ENCODE peak calls at places on chromosomes 12 and 14, in five cellular contexts. M, Z, T, D and S are unnamed samples.

GRCh38 chr12:120121766-120122293 is 5.3 kb upstream of the RAB35 start:
- DNase-seq in M (no peak), T (no peak), D (peak; percentile 28), Z (no peak), S (no peak)

GRCh38 chr14:104101086-104101621 is 15.7 kb downstream of the ASPG start:
- DNase-seq in Z (no peak), T (no peak), D (no peak), M (no peak), S (no peak)

GRCh38 chr14:105477659-105478623 is 3.3 kb downstream of the CRIP2 start:
- DNase-seq in D (peak; percentile 58), T (no peak), Z (no peak), M (no peak), S (no peak)

GRCh38 chr14:103801459-103801858 is 45.9 kb downstream of the PPP1R13B start:
- DNase-seq in D (no peak), M (no peak), Z (peak; percentile 86), T (peak; percentile 6), S (no peak)

GRCh38 chr12:6461401-6462233 is 8.9 kb downstream of the VAMP1 start:
- DNase-seq in M (no peak), Z (no peak), D (peak; percentile 83), T (no peak), S (no peak)

GRCh38 chr12:1651946-1652345 is 22.9 kb downstream of the WNT5B start:
- DNase-seq in M (no peak), Z (no peak), T (no peak), D (no peak), S (no peak)

GRCh38 chr14:21056520-21057163 is 980 bp upstream of the RNASE8 start:
- DNase-seq in M (no peak), Z (no peak), T (no peak), D (no peak), S (no peak)

GRCh38 chr14:73726025-73726961 is 12.1 kb upstream of the PNMA1 start:
- DNase-seq in T (no peak), Z (no peak), D (no peak), M (no peak), S (no peak)

GRCh38 chr14:95311752-95312151 is 8.0 kb downstream of the CLMN start:
- DNase-seq in D (no peak), M (no peak), T (no peak), Z (no peak), S (no peak)

GRCh38 chr12:3252416-3252815 is 175.2 kb downstream of the TSPAN9 start:
- DNase-seq in T (peak; percentile 82), M (no peak), D (no peak), Z (peak; percentile 10), S (no peak)

GRCh38 chr12:6392499-6392898 is 8.5 kb downstream of the LTBR start:
- DNase-seq in Z (no peak), T (no peak), M (no peak), D (no peak), S (no peak)

GRCh38 chr14:92544051-92544730 is 30.6 kb downstream of the RIN3 start:
- DNase-seq in T (no peak), M (no peak), D (no peak), Z (no peak), S (peak; percentile 27)

GRCh38 chr12:46664771-46665287 is 161.0 kb downstream of the SLC38A4 start:
- DNase-seq in Z (peak; percentile 89), T (peak; percentile 71), D (no peak), M (no peak), S (no peak)

GRCh38 chr14:88195676-88196075 is 127.4 kb downstream of the KCNK10 start:
- DNase-seq in M (peak; percentile 8), Z (no peak), D (no peak), T (no peak), S (no peak)

DNA sequence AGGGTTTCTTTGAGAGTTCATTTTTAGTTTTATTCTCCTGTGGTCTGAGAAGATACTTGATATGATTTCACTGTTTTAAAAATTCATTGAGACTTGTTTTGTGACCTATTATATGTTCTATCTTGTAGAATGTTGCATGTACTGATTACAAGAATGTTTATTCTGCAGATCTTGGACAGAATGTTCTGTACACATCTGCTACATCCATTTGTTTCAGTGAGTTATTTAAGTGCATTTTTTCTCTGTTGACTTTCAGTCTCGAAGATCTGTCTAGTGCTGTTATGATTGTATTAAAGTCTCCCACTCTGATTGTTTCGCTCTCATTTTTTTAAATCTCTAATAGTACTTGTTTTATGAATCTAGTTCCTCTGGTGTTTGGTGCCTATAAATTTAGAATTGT is 1319.8 kb downstream of the TMEM121 start:
- DNase-seq in M (no peak), Z (no peak), D (no peak), T (no peak), S (no peak)
- H3K4me3 ChIP-seq in M (no peak overlapping the region), Z (no peak overlapping the region), D (no peak overlapping the region), T (no peak overlapping the region), S (peak overlapping the region; percentile 28)

DNA sequence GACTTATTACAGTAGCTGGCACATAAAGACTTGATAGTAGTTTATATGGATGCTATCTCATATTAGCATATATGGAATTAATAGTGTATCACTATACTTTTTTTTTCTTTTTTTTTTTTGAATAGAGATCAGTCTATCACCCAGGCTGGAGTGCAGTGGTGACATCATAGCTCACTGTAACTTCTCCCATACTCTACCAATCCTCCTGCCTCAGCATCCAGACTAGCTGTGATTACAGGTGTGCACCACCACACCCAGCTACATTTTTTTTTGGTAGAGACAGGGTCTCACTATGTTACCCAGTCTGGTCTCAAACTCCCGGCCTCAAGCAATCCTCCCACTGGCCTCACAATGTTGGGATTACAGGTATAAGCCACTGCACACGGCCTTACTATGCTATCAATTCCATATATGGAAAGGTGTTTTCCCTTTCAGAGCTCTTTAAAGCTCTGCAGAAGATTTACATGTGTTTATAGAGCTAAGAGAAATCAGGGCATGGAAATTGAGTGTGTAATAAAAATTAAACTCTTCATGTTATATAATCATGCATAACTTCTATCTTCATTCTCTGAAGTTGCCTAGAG is 1.8 kb upstream of the TBK1 start:
- DNase-seq in M (no peak), Z (no peak), T (no peak), D (no peak), S (no peak)
- H3K4me3 ChIP-seq in M (no peak overlapping the region), Z (no peak overlapping the region), T (no peak overlapping the region), D (peak overlapping the region; percentile 13), S (no peak overlapping the region)

GRCh38 chr12:40689576-40689975 is 2.7 kb upstream of the CNTN1 start:
- DNase-seq in T (no peak), M (no peak), Z (no peak), D (no peak), S (no peak)

GRCh38 chr12:40692617-40693502 is 621 bp downstream of the CNTN1 start:
- DNase-seq in D (no peak), T (no peak), M (no peak), Z (no peak), S (no peak)

GRCh38 chr12:40693503-40693863 is 1.2 kb downstream of the CNTN1 start:
- DNase-seq in Z (no peak), D (no peak), T (no peak), M (peak; percentile 22), S (no peak)

GRCh38 chr12:40688085-40688725 is 4.0 kb upstream of the CNTN1 start:
- DNase-seq in Z (no peak), D (no peak), T (no peak), M (no peak), S (no peak)

GRCh38 chr12:40691913-40692616 is at the start of gene CNTN1:
- DNase-seq in T (peak; percentile 50), Z (peak; percentile 6), M (peak; percentile 84), D (no peak), S (no peak)
- H3K4me3 ChIP-seq in T (peak within 1 kb of the TSS; percentile 57), Z (peak within 1 kb of the TSS; percentile 39), M (peak within 1 kb of the TSS; percentile 58), D (no peak within 1 kb of the TSS), S (no peak within 1 kb of the TSS)

GRCh38 chr12:116881325-116881866 is at the start of gene HRK:
- DNase-seq in D (no peak), M (no peak), Z (no peak), T (no peak), S (no peak)
- H3K4me3 ChIP-seq in D (no peak within 1 kb of the TSS), M (peak within 1 kb of the TSS; percentile 55), Z (peak within 1 kb of the TSS; percentile 23), T (peak within 1 kb of the TSS; percentile 19), S (peak within 1 kb of the TSS; percentile 37)

GRCh38 chr12:12338528-12339168 is 11.4 kb downstream of the MANSC1 start:
- DNase-seq in D (no peak), Z (peak; percentile 54), T (no peak), M (no peak), S (peak; percentile 31)
- H3K4me3 ChIP-seq in D (no peak overlapping the region), Z (no peak overlapping the region), T (no peak overlapping the region), M (no peak overlapping the region), S (no peak overlapping the region)

DNA sequence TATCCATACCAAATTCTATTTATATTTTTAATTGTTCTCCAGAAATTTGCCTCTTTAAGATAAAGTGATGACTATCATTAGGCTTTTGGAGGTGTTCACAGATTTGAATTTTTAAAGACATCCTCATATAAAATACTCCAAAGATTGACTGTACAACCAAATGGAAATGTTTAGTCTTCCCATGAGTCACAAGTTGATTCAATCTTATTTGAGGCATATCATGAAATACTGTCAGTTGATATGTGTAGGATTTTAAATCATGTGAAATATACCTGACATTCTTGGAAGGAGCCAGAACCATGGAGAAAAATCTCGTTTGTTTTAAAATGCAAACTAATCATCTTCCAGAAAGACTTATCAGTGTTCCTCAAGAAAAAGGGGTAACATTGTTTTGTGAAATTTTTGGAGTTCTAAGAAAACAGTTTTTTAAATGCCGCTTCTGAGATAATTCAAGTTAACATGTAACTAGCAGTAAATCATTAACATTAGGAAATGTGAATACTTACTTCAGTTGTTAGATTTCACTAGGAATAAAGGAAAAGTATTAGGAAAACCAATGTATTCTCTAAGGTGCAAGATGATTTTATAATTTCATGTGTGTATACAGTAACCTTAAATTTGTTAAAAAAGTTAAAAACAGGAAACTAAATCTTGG is 36.6 kb downstream of the PAPOLA start:
- DNase-seq in T (no peak), D (no peak), Z (no peak), M (no peak), S (peak; percentile 5)
- H3K4me3 ChIP-seq in T (no peak overlapping the region), D (no peak overlapping the region), Z (no peak overlapping the region), M (no peak overlapping the region), S (no peak overlapping the region)

GRCh38 chr12:15933751-15934150 is 22.6 kb downstream of the DERA start:
- DNase-seq in M (no peak), Z (peak; percentile 76), T (no peak), D (no peak), S (no peak)

GRCh38 chr12:15931590-15932053 is 20.5 kb downstream of the DERA start:
- DNase-seq in D (no peak), M (no peak), T (no peak), Z (no peak), S (peak; percentile 34)

GRCh38 chr12:15928870-15929571 is 17.9 kb downstream of the DERA start:
- DNase-seq in T (no peak), D (no peak), M (no peak), Z (no peak), S (no peak)

GRCh38 chr12:15936751-15937150 is 25.6 kb downstream of the DERA start:
- DNase-seq in D (no peak), T (no peak), M (no peak), Z (no peak), S (no peak)

GRCh38 chr12:15932975-15933374 is 21.8 kb downstream of the DERA start:
- DNase-seq in M (no peak), T (no peak), Z (no peak), D (no peak), S (no peak)
- H3K4me3 ChIP-seq in M (no peak overlapping the region), T (no peak overlapping the region), Z (no peak overlapping the region), D (no peak overlapping the region), S (no peak overlapping the region)

DNA sequence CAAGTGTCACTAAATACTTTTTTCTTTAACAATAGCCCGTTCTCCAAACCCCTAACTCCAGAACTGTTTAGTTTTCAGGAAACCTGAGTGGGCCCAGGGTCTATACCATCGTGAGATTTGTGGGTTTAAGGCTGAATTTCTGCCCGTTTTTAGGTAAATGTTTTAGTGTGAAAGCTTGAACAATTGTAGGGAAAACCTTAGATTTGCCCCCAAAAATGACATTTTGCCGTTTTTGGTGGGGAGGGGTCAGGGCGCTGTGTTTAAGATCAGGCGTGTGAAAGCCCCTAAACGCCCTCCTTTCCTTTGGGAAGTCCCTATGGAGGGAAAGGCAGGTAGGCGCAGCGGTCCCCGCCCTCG is 316 bp upstream of the PRPF39 start:
- DNase-seq in Z (no peak), D (no peak), M (no peak), T (no peak), S (no peak)
- H3K4me3 ChIP-seq in Z (peak overlapping the region; percentile 72), D (peak overlapping the region; percentile 92), M (no peak overlapping the region), T (peak overlapping the region; percentile 87), S (peak overlapping the region; percentile 1)